ENCODE peak calls at places on chromosome X, in six cellular contexts. K is endodermal cell, V is cardiac fibroblast, M is GM13976, N is lower leg skin, Z is glutamatergic neuron. Q is an unnamed sample.

GRCh38 chrX:19863237-19864223 is 23.9 kb downstream of the SH3KBP1 start:
- DNase-seq in N (peak), K (no peak), V (no peak), Z (no peak), M (no peak), Q (no peak)

GRCh38 chrX:154142950-154143745 is 895 bp upstream of the OPN1LW start:
- DNase-seq in M (no peak), K (no peak), Z (no peak), V (no peak), N (no peak), Q (no peak)

GRCh38 chrX:1181131-1181530 is 31.3 kb downstream of the CRLF2 start:
- DNase-seq in K (peak), V (no peak), Z (no peak), N (peak), M (no peak), Q (no peak)

GRCh38 chrX:5936438-5936837 is 292.2 kb downstream of the NLGN4X start:
- DNase-seq in Z (no peak), K (no peak), V (peak), M (no peak), N (no peak), Q (no peak)

GRCh38 chrX:1452497-1453389 is at the start of gene ASMTL:
- DNase-seq in N (peak), K (peak), M (peak), Z (peak), V (peak), Q (peak)

GRCh38 chrX:136754641-136755040 is 26.1 kb downstream of the ARHGEF6 start:
- DNase-seq in K (peak), Z (no peak), N (no peak), V (peak), M (no peak), Q (no peak)

GRCh38 chrX:70196961-70197805 is 19.9 kb downstream of the DGAT2L6 start:
- DNase-seq in Z (peak), N (no peak), M (peak), K (peak), V (peak), Q (peak)

GRCh38 chrX:101450052-101450451 is 35.2 kb upstream of the ARMCX4 start:
- DNase-seq in N (no peak), V (no peak), Z (no peak), K (no peak), M (no peak), Q (no peak)

GRCh38 chrX:103565197-103565596 is 20.1 kb upstream of the TCEAL4 start:
- DNase-seq in V (peak), Z (no peak), M (no peak), K (no peak), N (no peak), Q (no peak)

GRCh38 chrX:13219990-13220764 is 99.7 kb downstream of the ATXN3L start:
- DNase-seq in Z (no peak), M (no peak), N (no peak), V (no peak), K (no peak), Q (no peak)

GRCh38 chrX:70253377-70254062 is 6.5 kb downstream of the P2RY4 start:
- DNase-seq in Z (no peak), K (no peak), M (no peak), N (no peak), V (no peak), Q (no peak)

DNA sequence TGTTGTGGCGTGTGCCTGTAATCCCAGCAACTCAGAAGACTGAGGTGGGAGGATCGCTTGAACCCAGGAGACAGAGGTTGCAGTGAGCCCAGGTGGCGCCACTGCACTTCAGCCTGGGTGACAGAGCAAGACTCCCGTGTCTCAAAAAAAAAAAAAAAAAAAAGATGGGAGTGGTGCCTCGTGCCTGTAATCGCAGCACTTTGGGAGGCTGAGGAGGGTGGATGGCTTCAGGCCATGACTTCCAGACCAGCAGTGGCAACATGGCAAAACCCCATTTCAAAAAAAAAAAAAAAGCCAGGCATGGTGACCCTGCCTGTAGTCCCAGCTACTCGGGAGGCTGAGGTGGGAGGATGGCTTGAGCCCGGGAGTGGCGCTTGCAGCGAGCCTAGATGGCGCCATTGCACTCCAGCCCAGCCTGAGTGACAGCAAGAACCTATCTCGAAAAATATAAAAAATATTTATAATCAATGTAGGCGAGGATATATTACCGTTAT is 27.0 kb downstream of the EIF2S3 start:
- DNase-seq in K (peak), V (peak), Z (peak), M (no peak), N (no peak), Q (no peak)
- TF ChIP-seq CTCF in K (peak), V (peak), Z (no peak), M (peak), N (no peak), Q (peak)

GRCh38 chrX:11724122-11725017 is 33.7 kb upstream of the MSL3 start:
- DNase-seq in M (peak), K (no peak), V (peak), N (no peak), Z (no peak), Q (peak)
- TF ChIP-seq CTCF in M (peak), K (peak), V (peak), N (peak), Z (peak), Q (peak)

DNA sequence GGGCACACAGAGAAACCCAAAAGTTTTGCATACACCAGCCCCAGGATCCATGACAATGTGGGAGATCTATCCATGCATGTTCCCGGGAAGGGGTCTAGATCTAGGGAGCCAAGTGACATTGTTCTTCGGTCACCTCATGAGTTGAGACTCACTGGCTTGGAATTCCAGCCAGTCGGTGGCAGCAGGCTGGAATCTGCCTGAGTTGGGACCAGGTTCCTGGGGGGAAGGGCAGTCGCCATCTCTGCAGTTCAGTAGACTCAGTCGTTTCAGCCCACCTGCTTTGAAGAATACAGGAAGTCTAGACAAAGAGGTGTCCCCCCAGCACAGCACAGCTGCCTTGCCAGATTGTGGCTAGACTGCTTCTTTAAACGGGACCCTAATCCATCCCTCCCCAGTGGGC is 46.0 kb upstream of the PBDC1 start:
- DNase-seq in K (peak), N (no peak), Z (no peak), V (no peak), M (no peak), Q (no peak)
- TF ChIP-seq CTCF in K (no peak), N (no peak), Z (no peak), V (no peak), M (no peak), Q (no peak)

GRCh38 chrX:64885850-64886249 is 90.4 kb downstream of the ZC4H2 start:
- DNase-seq in K (peak), N (no peak), Z (peak), V (no peak), M (no peak), Q (no peak)
- TF ChIP-seq CTCF in K (peak), N (no peak), Z (peak), V (peak), M (peak), Q (peak)

DNA sequence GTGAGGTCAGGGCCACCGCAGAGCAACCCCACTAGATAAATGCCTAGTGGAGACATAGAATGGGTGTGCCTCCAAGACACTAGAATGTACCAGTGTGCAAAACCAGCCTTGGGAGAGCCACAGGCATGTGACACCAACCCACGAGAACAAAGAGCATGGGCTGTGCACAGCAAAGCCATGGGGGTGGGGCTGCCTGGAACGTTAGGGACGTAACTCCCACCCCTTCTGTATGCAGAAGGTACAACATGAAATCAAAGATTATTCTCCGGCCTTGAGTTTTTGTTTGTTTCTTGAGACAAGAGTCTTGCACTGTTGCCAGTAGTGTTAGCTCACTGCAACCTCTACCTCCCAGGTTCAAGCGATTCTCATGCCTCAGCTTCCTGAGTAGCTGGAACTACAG is 99.5 kb downstream of the MID1IP1 start:
- DNase-seq in V (no peak), Z (no peak), M (no peak), N (no peak), K (no peak), Q (no peak)
- TF ChIP-seq CTCF in V (no peak), Z (no peak), M (no peak), N (no peak), K (no peak), Q (no peak)

GRCh38 chrX:56279869-56280268 is 47.7 kb downstream of the KLF8 start:
- DNase-seq in N (no peak), V (no peak), M (no peak), Z (no peak), K (no peak), Q (no peak)

GRCh38 chrX:56284269-56284668 is 52.1 kb downstream of the KLF8 start:
- DNase-seq in M (no peak), V (no peak), Z (no peak), N (no peak), K (no peak), Q (no peak)

GRCh38 chrX:56281789-56282188 is 49.6 kb downstream of the KLF8 start:
- DNase-seq in N (no peak), K (no peak), V (peak), M (no peak), Z (no peak), Q (no peak)
- TF ChIP-seq CTCF in N (no peak), K (peak), V (no peak), M (no peak), Z (no peak), Q (peak)

GRCh38 chrX:49988128-49988527 is 65.7 kb downstream of the CLCN5 start:
- DNase-seq in V (no peak), K (no peak), N (no peak), M (no peak), Z (no peak), Q (no peak)

GRCh38 chrX:49986058-49986457 is 63.7 kb downstream of the CLCN5 start:
- DNase-seq in N (no peak), M (no peak), Z (no peak), V (no peak), K (no peak), Q (no peak)

GRCh38 chrX:49991718-49992117 is 69.3 kb downstream of the CLCN5 start:
- DNase-seq in V (no peak), Z (no peak), M (no peak), K (no peak), N (no peak), Q (no peak)

GRCh38 chrX:49992809-49993208 is 70.4 kb downstream of the CLCN5 start:
- DNase-seq in Z (no peak), N (no peak), M (no peak), K (no peak), V (peak), Q (no peak)

GRCh38 chrX:49987651-49988050 is 65.3 kb downstream of the CLCN5 start:
- DNase-seq in M (no peak), V (no peak), Z (no peak), N (no peak), K (no peak), Q (no peak)
- TF ChIP-seq CTCF in M (no peak), V (no peak), Z (no peak), N (no peak), K (no peak), Q (no peak)

GRCh38 chrX:51178352-51178751 is 154.3 kb upstream of the NUDT10 start:
- DNase-seq in Z (no peak), K (no peak), N (no peak), V (no peak), M (no peak), Q (no peak)

GRCh38 chrX:51182545-51182944 is 150.1 kb upstream of the NUDT10 start:
- DNase-seq in K (peak), M (no peak), Z (no peak), N (no peak), V (no peak), Q (no peak)
- TF ChIP-seq CTCF in K (peak), M (peak), Z (no peak), N (no peak), V (no peak), Q (no peak)